ENCODE peak calls at places on chromosomes 16 and 17, in ten cellular contexts. One of them, this sample, is unnamed.

GRCh38 chr17:596763-597644 is 117.6 kb downstream of the VPS53 start:
- DNase-seq in kidney: no peak
- DNase-seq in mammary epithelial cell: peak
- DNase-seq in GM06990: no peak
- DNase-seq in tibial artery: no peak
- DNase-seq in GM13976: peak
- DNase-seq in fibroblast of the aortic adventitia: peak
- DNase-seq in progenitor cell of endocrine pancreas: no peak
- DNase-seq in omental fat pad: no peak
- DNase-seq in lower leg skin: no peak
- DNase-seq in this sample: peak

GRCh38 chr17:58271532-58271931 is 9.2 kb downstream of the MPO start:
- DNase-seq in kidney: no peak
- DNase-seq in mammary epithelial cell: no peak
- DNase-seq in GM06990: no peak
- DNase-seq in tibial artery: no peak
- DNase-seq in GM13976: no peak
- DNase-seq in fibroblast of the aortic adventitia: no peak
- DNase-seq in progenitor cell of endocrine pancreas: no peak
- DNase-seq in omental fat pad: no peak
- DNase-seq in lower leg skin: no peak
- DNase-seq in this sample: no peak

GRCh38 chr17:42221886-42222745 is 27.8 kb upstream of the GHDC start:
- DNase-seq in kidney: no peak
- DNase-seq in mammary epithelial cell: peak
- DNase-seq in GM06990: no peak
- DNase-seq in tibial artery: no peak
- DNase-seq in GM13976: peak
- DNase-seq in fibroblast of the aortic adventitia: peak
- DNase-seq in progenitor cell of endocrine pancreas: no peak
- DNase-seq in omental fat pad: no peak
- DNase-seq in lower leg skin: no peak
- DNase-seq in this sample: peak

GRCh38 chr17:67262420-67262819 is 17.4 kb upstream of the HELZ start:
- DNase-seq in kidney: no peak
- DNase-seq in mammary epithelial cell: no peak
- DNase-seq in GM06990: no peak
- DNase-seq in tibial artery: no peak
- DNase-seq in GM13976: no peak
- DNase-seq in fibroblast of the aortic adventitia: no peak
- DNase-seq in progenitor cell of endocrine pancreas: no peak
- DNase-seq in omental fat pad: no peak
- DNase-seq in lower leg skin: no peak
- DNase-seq in this sample: no peak

GRCh38 chr17:78944956-78945355 is 19.8 kb upstream of the TIMP2 start:
- DNase-seq in kidney: no peak
- DNase-seq in mammary epithelial cell: no peak
- DNase-seq in GM06990: no peak
- DNase-seq in tibial artery: no peak
- DNase-seq in GM13976: no peak
- DNase-seq in fibroblast of the aortic adventitia: no peak
- DNase-seq in progenitor cell of endocrine pancreas: no peak
- DNase-seq in omental fat pad: no peak
- DNase-seq in lower leg skin: no peak
- DNase-seq in this sample: no peak

GRCh38 chr17:55448681-55449080 is 27.0 kb upstream of the MMD start:
- DNase-seq in kidney: no peak
- DNase-seq in mammary epithelial cell: no peak
- DNase-seq in GM06990: no peak
- DNase-seq in tibial artery: no peak
- DNase-seq in GM13976: no peak
- DNase-seq in fibroblast of the aortic adventitia: peak
- DNase-seq in progenitor cell of endocrine pancreas: no peak
- DNase-seq in omental fat pad: no peak
- DNase-seq in lower leg skin: no peak
- DNase-seq in this sample: no peak

GRCh38 chr16:82300374-82300936 is 130.4 kb upstream of the MPHOSPH6 start:
- DNase-seq in kidney: no peak
- DNase-seq in mammary epithelial cell: no peak
- DNase-seq in GM06990: no peak
- DNase-seq in tibial artery: no peak
- DNase-seq in GM13976: no peak
- DNase-seq in fibroblast of the aortic adventitia: no peak
- DNase-seq in progenitor cell of endocrine pancreas: no peak
- DNase-seq in omental fat pad: no peak
- DNase-seq in lower leg skin: no peak
- DNase-seq in this sample: no peak

GRCh38 chr16:19872179-19872863 is 12.3 kb downstream of the GPRC5B start:
- DNase-seq in kidney: no peak
- DNase-seq in mammary epithelial cell: no peak
- DNase-seq in GM06990: no peak
- DNase-seq in tibial artery: no peak
- DNase-seq in GM13976: no peak
- DNase-seq in fibroblast of the aortic adventitia: no peak
- DNase-seq in progenitor cell of endocrine pancreas: no peak
- DNase-seq in omental fat pad: no peak
- DNase-seq in lower leg skin: no peak
- DNase-seq in this sample: no peak

GRCh38 chr16:4780235-4780634 is 7.9 kb downstream of the SEPTIN12 start:
- DNase-seq in kidney: no peak
- DNase-seq in mammary epithelial cell: no peak
- DNase-seq in GM06990: no peak
- DNase-seq in tibial artery: no peak
- DNase-seq in GM13976: no peak
- DNase-seq in fibroblast of the aortic adventitia: no peak
- DNase-seq in progenitor cell of endocrine pancreas: no peak
- DNase-seq in omental fat pad: no peak
- DNase-seq in lower leg skin: no peak
- DNase-seq in this sample: no peak

GRCh38 chr17:72255481-72255880 is 134.7 kb downstream of the SOX9 start:
- DNase-seq in kidney: no peak
- DNase-seq in mammary epithelial cell: no peak
- DNase-seq in GM06990: no peak
- DNase-seq in tibial artery: no peak
- DNase-seq in GM13976: no peak
- DNase-seq in fibroblast of the aortic adventitia: no peak
- DNase-seq in progenitor cell of endocrine pancreas: no peak
- DNase-seq in omental fat pad: no peak
- DNase-seq in lower leg skin: no peak
- DNase-seq in this sample: no peak

GRCh38 chr16:3022697-3023414 is 886 bp downstream of the HCFC1R1 start:
- DNase-seq in kidney: peak
- DNase-seq in mammary epithelial cell: no peak
- DNase-seq in GM06990: no peak
- DNase-seq in tibial artery: peak
- DNase-seq in GM13976: no peak
- DNase-seq in fibroblast of the aortic adventitia: peak
- DNase-seq in progenitor cell of endocrine pancreas: no peak
- DNase-seq in omental fat pad: no peak
- DNase-seq in lower leg skin: no peak
- DNase-seq in this sample: no peak

GRCh38 chr17:75430159-75430748 is 24.8 kb upstream of the GRB2 start:
- DNase-seq in kidney: no peak
- DNase-seq in mammary epithelial cell: no peak
- DNase-seq in GM06990: no peak
- DNase-seq in tibial artery: no peak
- DNase-seq in GM13976: no peak
- DNase-seq in fibroblast of the aortic adventitia: peak
- DNase-seq in progenitor cell of endocrine pancreas: peak
- DNase-seq in omental fat pad: no peak
- DNase-seq in lower leg skin: no peak
- DNase-seq in this sample: no peak

GRCh38 chr17:40311575-40311974 is 2.6 kb downstream of the RARA start:
- DNase-seq in kidney: peak
- DNase-seq in mammary epithelial cell: peak
- DNase-seq in GM06990: no peak
- DNase-seq in tibial artery: peak
- DNase-seq in GM13976: no peak
- DNase-seq in fibroblast of the aortic adventitia: peak
- DNase-seq in progenitor cell of endocrine pancreas: no peak
- DNase-seq in omental fat pad: peak
- DNase-seq in lower leg skin: no peak
- DNase-seq in this sample: no peak

GRCh38 chr17:82217530-82218204 is 5.0 kb upstream of the CCDC57 start:
- DNase-seq in kidney: peak
- DNase-seq in mammary epithelial cell: peak
- DNase-seq in GM06990: no peak
- DNase-seq in tibial artery: no peak
- DNase-seq in GM13976: no peak
- DNase-seq in fibroblast of the aortic adventitia: peak
- DNase-seq in progenitor cell of endocrine pancreas: no peak
- DNase-seq in omental fat pad: no peak
- DNase-seq in lower leg skin: no peak
- DNase-seq in this sample: no peak

GRCh38 chr17:82215095-82215971 is 2.7 kb upstream of the CCDC57 start:
- DNase-seq in kidney: peak
- DNase-seq in mammary epithelial cell: no peak
- DNase-seq in GM06990: no peak
- DNase-seq in tibial artery: no peak
- DNase-seq in GM13976: peak
- DNase-seq in fibroblast of the aortic adventitia: no peak
- DNase-seq in progenitor cell of endocrine pancreas: no peak
- DNase-seq in omental fat pad: no peak
- DNase-seq in lower leg skin: no peak
- DNase-seq in this sample: no peak

GRCh38 chr17:82216301-82217119 is 3.9 kb upstream of the CCDC57 start:
- DNase-seq in kidney: peak
- DNase-seq in mammary epithelial cell: peak
- DNase-seq in GM06990: peak
- DNase-seq in tibial artery: peak
- DNase-seq in GM13976: peak
- DNase-seq in fibroblast of the aortic adventitia: peak
- DNase-seq in progenitor cell of endocrine pancreas: no peak
- DNase-seq in omental fat pad: no peak
- DNase-seq in lower leg skin: peak
- DNase-seq in this sample: peak

GRCh38 chr17:82217120-82217529 is 4.5 kb upstream of the CCDC57 start:
- DNase-seq in kidney: peak
- DNase-seq in mammary epithelial cell: no peak
- DNase-seq in GM06990: no peak
- DNase-seq in tibial artery: no peak
- DNase-seq in GM13976: no peak
- DNase-seq in fibroblast of the aortic adventitia: no peak
- DNase-seq in progenitor cell of endocrine pancreas: no peak
- DNase-seq in omental fat pad: no peak
- DNase-seq in lower leg skin: no peak
- DNase-seq in this sample: no peak

DNA sequence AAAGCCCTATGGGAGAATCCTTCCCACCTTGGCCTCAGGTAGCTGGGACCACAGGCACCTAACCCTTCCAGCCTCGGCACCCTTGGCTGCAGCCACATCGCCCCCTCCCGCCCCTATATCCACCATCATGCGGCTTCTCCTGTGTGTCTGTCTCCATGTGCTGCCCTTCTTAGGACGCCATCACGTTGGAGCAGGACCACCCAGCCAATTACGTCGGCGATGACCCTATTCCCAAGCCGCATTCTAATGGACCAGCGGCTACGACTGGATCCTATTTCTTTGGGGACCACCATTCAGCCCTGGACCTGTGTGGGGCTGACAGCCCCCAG is 3.3 kb upstream of the CCDC57 start:
- DNase-seq in kidney: no peak
- DNase-seq in mammary epithelial cell: no peak
- DNase-seq in GM06990: no peak
- DNase-seq in tibial artery: no peak
- DNase-seq in GM13976: no peak
- DNase-seq in fibroblast of the aortic adventitia: no peak
- DNase-seq in progenitor cell of endocrine pancreas: no peak
- DNase-seq in omental fat pad: no peak
- DNase-seq in lower leg skin: no peak
- DNase-seq in this sample: no peak
- TF ChIP-seq CTCF in kidney: no peak
- TF ChIP-seq CTCF in mammary epithelial cell: no peak
- TF ChIP-seq CTCF in GM06990: no peak
- TF ChIP-seq CTCF in tibial artery: no peak
- TF ChIP-seq CTCF in GM13976: no peak
- TF ChIP-seq CTCF in fibroblast of the aortic adventitia: no peak
- TF ChIP-seq CTCF in progenitor cell of endocrine pancreas: no peak
- TF ChIP-seq CTCF in omental fat pad: no peak
- TF ChIP-seq CTCF in lower leg skin: no peak
- TF ChIP-seq CTCF in this sample: no peak

DNA sequence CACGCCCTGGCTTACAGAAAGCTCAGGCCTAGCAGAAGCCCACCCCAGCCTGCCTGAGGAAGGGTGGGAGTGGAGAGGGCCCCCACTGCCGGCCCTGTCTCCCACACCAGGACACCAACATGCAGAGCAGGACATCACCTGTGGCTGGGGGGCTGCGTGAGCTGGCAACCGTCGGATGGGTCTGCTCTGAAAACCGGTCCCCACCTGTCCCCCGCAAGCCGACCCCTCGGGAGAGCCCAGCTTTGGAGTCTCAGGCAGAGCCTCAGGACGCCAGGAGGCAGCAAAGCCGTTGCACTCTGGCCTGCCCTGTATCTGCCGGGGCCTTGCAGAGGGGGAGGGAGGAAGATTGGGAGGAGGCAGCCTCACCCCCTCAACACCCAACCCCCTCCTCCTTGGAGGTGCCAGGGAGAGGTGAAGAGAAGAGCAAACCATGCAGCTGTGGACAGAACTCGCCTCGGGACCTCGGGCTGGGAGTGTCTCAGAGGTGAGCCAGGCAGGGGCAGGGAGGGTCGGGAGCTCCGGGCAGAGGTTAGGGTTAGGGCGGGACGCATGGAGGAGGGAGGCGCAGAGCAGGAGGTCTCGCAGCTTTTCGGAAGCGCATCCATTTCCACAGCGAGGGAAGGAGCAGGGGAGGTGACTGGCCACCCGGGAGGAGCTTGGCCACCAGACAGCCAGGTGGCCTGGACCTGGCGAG is 30.4 kb upstream of the ZC3H18 start:
- DNase-seq in kidney: peak
- DNase-seq in mammary epithelial cell: no peak
- DNase-seq in GM06990: no peak
- DNase-seq in tibial artery: no peak
- DNase-seq in GM13976: no peak
- DNase-seq in fibroblast of the aortic adventitia: no peak
- DNase-seq in progenitor cell of endocrine pancreas: no peak
- DNase-seq in omental fat pad: no peak
- DNase-seq in lower leg skin: no peak
- DNase-seq in this sample: no peak
- TF ChIP-seq CTCF in kidney: no peak
- TF ChIP-seq CTCF in mammary epithelial cell: no peak
- TF ChIP-seq CTCF in GM06990: no peak
- TF ChIP-seq CTCF in tibial artery: no peak
- TF ChIP-seq CTCF in GM13976: no peak
- TF ChIP-seq CTCF in fibroblast of the aortic adventitia: peak
- TF ChIP-seq CTCF in progenitor cell of endocrine pancreas: no peak
- TF ChIP-seq CTCF in omental fat pad: no peak
- TF ChIP-seq CTCF in lower leg skin: no peak
- TF ChIP-seq CTCF in this sample: no peak

GRCh38 chr17:65797809-65798208 is 236.4 kb upstream of the AXIN2 start:
- DNase-seq in kidney: no peak
- DNase-seq in mammary epithelial cell: no peak
- DNase-seq in GM06990: no peak
- DNase-seq in tibial artery: no peak
- DNase-seq in GM13976: no peak
- DNase-seq in fibroblast of the aortic adventitia: no peak
- DNase-seq in progenitor cell of endocrine pancreas: no peak
- DNase-seq in omental fat pad: no peak
- DNase-seq in lower leg skin: no peak
- DNase-seq in this sample: no peak
- TF ChIP-seq CTCF in kidney: no peak
- TF ChIP-seq CTCF in mammary epithelial cell: peak
- TF ChIP-seq CTCF in GM06990: peak
- TF ChIP-seq CTCF in tibial artery: no peak
- TF ChIP-seq CTCF in GM13976: peak
- TF ChIP-seq CTCF in fibroblast of the aortic adventitia: no peak
- TF ChIP-seq CTCF in progenitor cell of endocrine pancreas: peak
- TF ChIP-seq CTCF in omental fat pad: no peak
- TF ChIP-seq CTCF in lower leg skin: no peak
- TF ChIP-seq CTCF in this sample: peak

GRCh38 chr17:29124135-29124930 is 55.9 kb downstream of the MYO18A start:
- DNase-seq in kidney: no peak
- DNase-seq in mammary epithelial cell: peak
- DNase-seq in GM06990: no peak
- DNase-seq in tibial artery: no peak
- DNase-seq in GM13976: peak
- DNase-seq in fibroblast of the aortic adventitia: peak
- DNase-seq in progenitor cell of endocrine pancreas: no peak
- DNase-seq in omental fat pad: no peak
- DNase-seq in lower leg skin: no peak
- DNase-seq in this sample: no peak
- TF ChIP-seq CTCF in kidney: peak
- TF ChIP-seq CTCF in mammary epithelial cell: peak
- TF ChIP-seq CTCF in GM06990: peak
- TF ChIP-seq CTCF in tibial artery: peak
- TF ChIP-seq CTCF in GM13976: peak
- TF ChIP-seq CTCF in fibroblast of the aortic adventitia: peak
- TF ChIP-seq CTCF in progenitor cell of endocrine pancreas: peak
- TF ChIP-seq CTCF in omental fat pad: peak
- TF ChIP-seq CTCF in lower leg skin: no peak
- TF ChIP-seq CTCF in this sample: peak